ENCODE peak calls at places on chromosomes 4 and X, in four cellular contexts. One of them, this sample, is unnamed.

GRCh38 chr4:42750831-42751230 is 93.9 kb upstream of the ATP8A1 start:
- DNase-seq in GM12878: no peak
- DNase-seq in K562: no peak
- DNase-seq in HepG2: no peak
- DNase-seq in this sample: no peak

GRCh38 chr4:171880136-171880535 is 66.9 kb downstream of the GALNTL6 start:
- DNase-seq in GM12878: no peak
- DNase-seq in K562: no peak
- DNase-seq in HepG2: no peak
- DNase-seq in this sample: peak

GRCh38 chrX:154091678-154092077 is 5.8 kb downstream of the MECP2 start:
- DNase-seq in GM12878: no peak
- DNase-seq in K562: no peak
- DNase-seq in HepG2: no peak
- DNase-seq in this sample: no peak

GRCh38 chrX:17456526-17456925 is 81.5 kb downstream of the NHS start:
- DNase-seq in GM12878: no peak
- DNase-seq in K562: no peak
- DNase-seq in HepG2: no peak
- DNase-seq in this sample: no peak

GRCh38 chrX:118062817-118063615 is 53.6 kb downstream of the KLHL13 start:
- DNase-seq in GM12878: no peak
- DNase-seq in K562: no peak
- DNase-seq in HepG2: no peak
- DNase-seq in this sample: no peak

GRCh38 chrX:110563276-110563675 is 204.6 kb downstream of the RTL9 start:
- DNase-seq in GM12878: no peak
- DNase-seq in K562: no peak
- DNase-seq in HepG2: no peak
- DNase-seq in this sample: no peak

GRCh38 chr4:119955256-119955655 is 111.4 kb downstream of the MAD2L1 start:
- DNase-seq in GM12878: no peak
- DNase-seq in K562: no peak
- DNase-seq in HepG2: no peak
- DNase-seq in this sample: no peak

GRCh38 chrX:120450163-120450562 is 18.9 kb downstream of the LAMP2 start:
- DNase-seq in GM12878: no peak
- DNase-seq in K562: no peak
- DNase-seq in HepG2: no peak
- DNase-seq in this sample: no peak

GRCh38 chr4:1250921-1251772 is 2.2 kb upstream of the CTBP1 start:
- DNase-seq in GM12878: no peak
- DNase-seq in K562: no peak
- DNase-seq in HepG2: no peak
- DNase-seq in this sample: no peak

GRCh38 chr4:164977243-164978164 is at the start of gene TRIM61:
- DNase-seq in GM12878: peak
- DNase-seq in K562: no peak
- DNase-seq in HepG2: no peak
- DNase-seq in this sample: no peak

DNA sequence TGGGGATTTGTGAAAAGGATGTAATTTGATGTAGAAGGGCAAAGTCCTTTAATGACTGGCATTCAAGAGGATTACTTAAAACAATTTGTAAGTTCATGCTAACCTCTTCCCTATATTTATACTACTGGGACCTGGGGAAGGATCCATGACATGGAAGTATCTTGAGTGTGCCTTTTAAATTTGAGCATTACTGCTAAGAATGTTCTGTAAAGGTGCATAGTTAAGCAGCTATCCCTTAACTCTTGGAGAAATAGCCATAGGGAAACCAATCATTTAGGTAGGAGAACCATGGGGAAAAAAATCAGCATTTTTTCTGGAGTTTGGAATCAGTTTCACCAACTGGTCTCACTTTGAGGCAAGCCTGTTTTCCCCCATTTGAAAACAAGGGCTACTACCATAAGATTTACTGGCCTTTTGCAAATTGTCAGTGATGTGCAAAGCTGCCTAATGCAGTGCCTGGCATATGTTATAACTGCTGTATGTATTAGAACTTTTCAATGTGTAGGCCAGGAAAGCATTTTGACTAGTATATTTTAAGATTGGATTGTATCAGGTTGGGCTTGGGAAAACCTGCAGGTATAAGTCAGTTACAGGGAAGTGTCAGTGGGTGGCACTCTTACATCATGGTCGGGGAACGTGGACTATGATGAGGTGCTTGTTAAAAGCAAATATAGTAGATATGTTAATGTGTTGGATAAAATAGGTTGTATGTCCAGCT is 72.1 kb downstream of the PRSS12 start:
- DNase-seq in GM12878: peak
- DNase-seq in K562: peak
- DNase-seq in HepG2: peak
- DNase-seq in this sample: peak
- TF ChIP-seq MYC in GM12878: no peak
- TF ChIP-seq MYC in K562: peak
- TF ChIP-seq MYC in HepG2: no peak
- TF ChIP-seq MYC in this sample: no peak

GRCh38 chr4:31807036-31807435 is 1086.9 kb downstream of the PCDH7 start:
- DNase-seq in GM12878: no peak
- DNase-seq in K562: no peak
- DNase-seq in HepG2: no peak
- DNase-seq in this sample: no peak

GRCh38 chr4:31803511-31804195 is 1083.5 kb downstream of the PCDH7 start:
- DNase-seq in GM12878: no peak
- DNase-seq in K562: no peak
- DNase-seq in HepG2: no peak
- DNase-seq in this sample: no peak
- TF ChIP-seq CEBPB in GM12878: no peak
- TF ChIP-seq CEBPB in K562: no peak
- TF ChIP-seq CEBPB in HepG2: no peak
- TF ChIP-seq CEBPB in this sample: no peak

DNA sequence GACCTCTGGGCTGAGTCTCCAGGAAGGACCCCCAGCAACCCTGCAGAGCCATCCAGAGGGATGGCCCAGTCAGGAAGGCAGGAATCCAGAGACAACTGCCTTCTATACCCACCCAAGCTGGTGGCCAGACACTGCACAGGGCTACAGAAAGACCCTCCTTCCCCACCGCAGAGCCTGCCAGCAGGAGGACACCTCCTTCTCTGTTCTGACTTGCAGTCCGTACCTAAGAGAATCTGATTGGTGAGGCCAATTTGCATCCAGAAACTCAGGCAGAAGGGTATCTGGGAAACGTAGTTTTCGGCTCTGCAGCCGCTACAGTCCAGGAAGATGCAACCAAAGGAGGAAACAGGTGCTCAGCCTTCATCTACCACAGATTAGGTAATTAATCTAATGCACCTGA is 155.4 kb upstream of the FRG1 start:
- DNase-seq in GM12878: no peak
- DNase-seq in K562: no peak
- DNase-seq in HepG2: no peak
- DNase-seq in this sample: no peak
- TF ChIP-seq HDAC2 in GM12878: no peak
- TF ChIP-seq HDAC2 in K562: no peak
- TF ChIP-seq HDAC2 in HepG2: no peak
- TF ChIP-seq HDAC2 in this sample: no peak

GRCh38 chr4:101155859-101156430 is 191.4 kb downstream of the PPP3CA start:
- DNase-seq in GM12878: no peak
- DNase-seq in K562: no peak
- DNase-seq in HepG2: no peak
- DNase-seq in this sample: no peak

GRCh38 chr4:101153653-101154052 is 193.7 kb downstream of the PPP3CA start:
- DNase-seq in GM12878: no peak
- DNase-seq in K562: no peak
- DNase-seq in HepG2: no peak
- DNase-seq in this sample: no peak

GRCh38 chr4:101156619-101157310 is 190.6 kb downstream of the PPP3CA start:
- DNase-seq in GM12878: no peak
- DNase-seq in K562: no peak
- DNase-seq in HepG2: no peak
- DNase-seq in this sample: no peak

GRCh38 chr4:101157415-101158135 is 189.8 kb downstream of the PPP3CA start:
- DNase-seq in GM12878: no peak
- DNase-seq in K562: no peak
- DNase-seq in HepG2: no peak
- DNase-seq in this sample: peak

GRCh38 chr4:101155368-101155767 is 192.0 kb downstream of the PPP3CA start:
- DNase-seq in GM12878: no peak
- DNase-seq in K562: no peak
- DNase-seq in HepG2: no peak
- DNase-seq in this sample: peak
- TF ChIP-seq MYC in GM12878: no peak
- TF ChIP-seq MYC in K562: no peak
- TF ChIP-seq MYC in HepG2: no peak
- TF ChIP-seq MYC in this sample: no peak

This sample was measured in A549.